ENCODE peak calls at places on chromosomes 12 and 14, in four cellular contexts. One of them, this sample, is unnamed.

GRCh38 chr12:5068623-5069022 is 24.9 kb downstream of the KCNA5 start:
- DNase-seq in endothelial cell of umbilical vein: no peak
- DNase-seq in kidney epithelial cell: no peak
- DNase-seq in NB4: no peak
- DNase-seq in this sample: no peak

GRCh38 chr14:106605548-106606448 is 1079.4 kb downstream of the TMEM121 start:
- DNase-seq in endothelial cell of umbilical vein: no peak
- DNase-seq in NB4: peak; percentile 80
- DNase-seq in kidney epithelial cell: no peak
- DNase-seq in this sample: peak; percentile 62

GRCh38 chr14:77531071-77531470 is 32.5 kb upstream of the ISM2 start:
- DNase-seq in endothelial cell of umbilical vein: no peak
- DNase-seq in kidney epithelial cell: no peak
- DNase-seq in NB4: no peak
- DNase-seq in this sample: no peak

GRCh38 chr12:98754095-98754494 is 109.0 kb downstream of the APAF1 start:
- DNase-seq in endothelial cell of umbilical vein: no peak
- DNase-seq in kidney epithelial cell: peak; percentile 78
- DNase-seq in NB4: peak; percentile 68
- DNase-seq in this sample: no peak

GRCh38 chr12:180445-180844 is 33.5 kb downstream of the SLC6A12 start:
- DNase-seq in NB4: peak; percentile 89
- DNase-seq in kidney epithelial cell: no peak
- DNase-seq in endothelial cell of umbilical vein: no peak
- DNase-seq in this sample: no peak

GRCh38 chr14:92494512-92494911 is 19.1 kb upstream of the RIN3 start:
- DNase-seq in endothelial cell of umbilical vein: no peak
- DNase-seq in NB4: peak; percentile 46
- DNase-seq in kidney epithelial cell: no peak
- DNase-seq in this sample: no peak

GRCh38 chr14:92952497-92953298 is 29.7 kb downstream of the CHGA start:
- DNase-seq in endothelial cell of umbilical vein: no peak
- DNase-seq in kidney epithelial cell: no peak
- DNase-seq in NB4: no peak
- DNase-seq in this sample: no peak

GRCh38 chr14:27411021-27411420 is 813.2 kb upstream of the NOVA1 start:
- DNase-seq in endothelial cell of umbilical vein: no peak
- DNase-seq in kidney epithelial cell: no peak
- DNase-seq in NB4: no peak
- DNase-seq in this sample: no peak

GRCh38 chr12:89160716-89161123 is 191.6 kb downstream of the DUSP6 start:
- DNase-seq in endothelial cell of umbilical vein: peak; percentile 82
- DNase-seq in NB4: peak; percentile 85
- DNase-seq in kidney epithelial cell: no peak
- DNase-seq in this sample: no peak

GRCh38 chr12:31481415-31481814 is 109.5 kb downstream of the DENND5B start:
- DNase-seq in kidney epithelial cell: no peak
- DNase-seq in endothelial cell of umbilical vein: no peak
- DNase-seq in NB4: no peak
- DNase-seq in this sample: no peak

GRCh38 chr14:96071561-96071960 is 32.4 kb downstream of the C14orf132 start:
- DNase-seq in NB4: no peak
- DNase-seq in endothelial cell of umbilical vein: no peak
- DNase-seq in kidney epithelial cell: no peak
- DNase-seq in this sample: no peak

GRCh38 chr14:95238674-95239313 is 80.9 kb downstream of the CLMN start:
- DNase-seq in NB4: no peak
- DNase-seq in endothelial cell of umbilical vein: no peak
- DNase-seq in kidney epithelial cell: no peak
- DNase-seq in this sample: peak; percentile 73

GRCh38 chr12:131895640-131896079 is 1.2 kb downstream of the ULK1 start:
- DNase-seq in endothelial cell of umbilical vein: peak; percentile 24
- DNase-seq in NB4: no peak
- DNase-seq in kidney epithelial cell: no peak
- DNase-seq in this sample: no peak
- H3K4me3 ChIP-seq in endothelial cell of umbilical vein: peak overlapping the region; percentile 56
- H3K4me3 ChIP-seq in NB4: peak overlapping the region; percentile 33
- H3K4me3 ChIP-seq in kidney epithelial cell: peak overlapping the region; percentile 57
- H3K4me3 ChIP-seq in this sample: peak overlapping the region; percentile 54

GRCh38 chr14:87217023-87217422 is 776.0 kb downstream of the GALC start:
- DNase-seq in kidney epithelial cell: no peak
- DNase-seq in endothelial cell of umbilical vein: no peak
- DNase-seq in NB4: no peak
- DNase-seq in this sample: no peak
- H3K4me3 ChIP-seq in kidney epithelial cell: no peak overlapping the region
- H3K4me3 ChIP-seq in endothelial cell of umbilical vein: no peak overlapping the region
- H3K4me3 ChIP-seq in NB4: no peak overlapping the region
- H3K4me3 ChIP-seq in this sample: no peak overlapping the region

DNA sequence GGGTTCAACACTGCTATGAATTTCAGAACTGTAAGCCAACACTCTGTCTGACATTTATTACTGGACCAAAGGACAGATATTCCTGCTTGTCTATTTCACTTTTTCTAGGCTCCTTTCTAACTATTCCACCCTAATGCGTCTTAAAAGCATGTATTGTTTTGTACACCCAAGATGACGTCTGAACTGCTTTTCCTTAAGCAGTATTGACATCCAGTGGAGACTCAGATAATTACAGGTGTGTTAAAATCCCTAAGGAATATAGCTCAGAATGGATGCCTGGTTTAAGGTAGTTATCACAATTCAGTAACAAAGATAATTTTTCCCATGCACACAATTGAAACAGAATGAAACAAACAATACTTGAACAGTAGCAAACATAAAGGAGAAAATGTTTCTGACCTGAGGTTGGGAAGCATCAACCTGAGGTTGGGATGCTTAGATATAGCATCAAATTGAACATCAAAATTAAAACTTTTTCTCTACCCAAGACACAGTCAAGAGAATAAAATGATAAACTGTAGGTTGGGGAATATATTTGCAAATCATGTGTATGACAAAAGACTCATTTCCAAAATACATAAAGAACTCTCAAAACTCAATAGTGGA is 93.7 kb upstream of the PTPRR start:
- DNase-seq in kidney epithelial cell: no peak
- DNase-seq in NB4: peak; percentile 8
- DNase-seq in endothelial cell of umbilical vein: peak; percentile 13
- DNase-seq in this sample: no peak
- H3K4me3 ChIP-seq in kidney epithelial cell: no peak overlapping the region
- H3K4me3 ChIP-seq in NB4: no peak overlapping the region
- H3K4me3 ChIP-seq in endothelial cell of umbilical vein: no peak overlapping the region
- H3K4me3 ChIP-seq in this sample: no peak overlapping the region

GRCh38 chr14:73236157-73236556 is 1.1 kb upstream of the PAPLN start:
- DNase-seq in NB4: no peak
- DNase-seq in endothelial cell of umbilical vein: no peak
- DNase-seq in kidney epithelial cell: no peak
- DNase-seq in this sample: no peak

GRCh38 chr14:73234029-73234428 is 3.3 kb upstream of the PAPLN start:
- DNase-seq in endothelial cell of umbilical vein: no peak
- DNase-seq in NB4: no peak
- DNase-seq in kidney epithelial cell: no peak
- DNase-seq in this sample: no peak

GRCh38 chr14:73233564-73233963 is 3.7 kb upstream of the PAPLN start:
- DNase-seq in kidney epithelial cell: no peak
- DNase-seq in NB4: no peak
- DNase-seq in endothelial cell of umbilical vein: no peak
- DNase-seq in this sample: no peak

GRCh38 chr14:73235531-73236155 is 1.7 kb upstream of the PAPLN start:
- DNase-seq in kidney epithelial cell: no peak
- DNase-seq in NB4: no peak
- DNase-seq in endothelial cell of umbilical vein: no peak
- DNase-seq in this sample: no peak

DNA sequence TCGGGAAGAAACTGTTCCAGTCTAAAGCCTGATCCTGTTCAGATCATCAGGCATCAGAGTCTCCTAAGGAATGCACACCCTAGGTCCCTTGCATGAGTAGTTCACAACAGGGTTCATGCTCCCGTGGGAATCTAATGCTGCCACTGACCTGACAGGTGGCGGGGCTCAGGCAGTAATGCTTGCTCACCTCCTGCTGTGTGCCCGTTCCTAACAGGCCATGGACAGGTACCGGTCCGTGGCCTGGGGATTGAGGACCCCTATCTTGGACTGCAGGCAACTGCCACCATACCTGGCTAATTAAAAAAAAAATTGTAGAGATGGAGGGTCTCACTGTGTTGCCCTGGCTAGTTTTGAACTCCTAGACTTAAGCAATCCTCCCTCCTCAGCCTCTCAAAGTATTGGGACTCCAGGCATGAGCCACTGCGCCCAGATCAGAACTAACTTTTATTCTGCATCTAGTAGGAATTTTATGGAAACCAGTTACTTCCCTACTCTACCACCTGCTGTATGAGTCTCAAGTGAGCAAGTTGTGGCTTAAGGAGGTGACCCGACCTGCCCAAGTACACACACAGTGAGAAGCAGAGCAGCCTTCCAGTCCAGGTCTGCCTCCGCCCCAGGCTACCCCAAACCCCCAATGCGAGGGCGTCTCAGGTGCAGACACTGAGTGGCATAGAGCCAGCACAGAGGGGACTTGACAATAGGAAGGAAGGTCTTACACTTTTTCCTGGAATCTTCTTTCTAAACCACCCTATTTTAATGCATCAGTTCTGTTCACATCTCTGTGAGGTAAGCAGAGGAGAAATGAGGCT is 2.5 kb upstream of the PAPLN start:
- DNase-seq in endothelial cell of umbilical vein: no peak
- DNase-seq in NB4: no peak
- DNase-seq in kidney epithelial cell: no peak
- DNase-seq in this sample: no peak
- H3K4me3 ChIP-seq in endothelial cell of umbilical vein: no peak overlapping the region
- H3K4me3 ChIP-seq in NB4: no peak overlapping the region
- H3K4me3 ChIP-seq in kidney epithelial cell: no peak overlapping the region
- H3K4me3 ChIP-seq in this sample: no peak overlapping the region

DNA sequence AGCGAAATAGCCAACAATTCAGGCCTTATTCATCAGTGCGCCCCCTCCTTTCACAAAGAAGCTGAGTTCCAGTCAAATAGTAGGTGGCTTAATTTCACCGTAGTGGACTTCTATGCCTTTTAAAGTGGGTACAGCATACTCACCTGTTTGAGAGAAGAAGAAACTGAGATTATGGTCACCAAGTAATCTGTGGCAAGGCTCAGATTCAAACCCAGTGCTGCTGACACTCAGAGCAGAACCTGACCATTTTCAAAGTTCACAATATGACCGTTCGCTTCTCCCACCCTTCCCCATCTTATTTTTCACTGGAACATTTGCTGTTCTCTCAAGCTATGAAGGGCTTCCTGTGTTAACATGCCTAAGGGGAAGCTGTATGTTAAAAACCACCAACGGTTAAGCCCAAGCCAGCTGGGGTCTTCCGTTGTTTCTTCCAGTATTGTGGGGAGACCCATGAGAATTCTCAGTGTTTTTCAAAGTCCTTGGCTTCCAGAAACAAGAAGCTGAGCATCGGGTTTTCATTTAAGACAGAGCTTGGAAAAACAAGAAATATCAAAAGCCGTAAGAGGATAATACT is 6.1 kb upstream of the PSMA6 start:
- DNase-seq in endothelial cell of umbilical vein: no peak
- DNase-seq in NB4: peak; percentile 87
- DNase-seq in kidney epithelial cell: no peak
- DNase-seq in this sample: no peak
- H3K4me3 ChIP-seq in endothelial cell of umbilical vein: no peak overlapping the region
- H3K4me3 ChIP-seq in NB4: peak overlapping the region; percentile 50
- H3K4me3 ChIP-seq in kidney epithelial cell: no peak overlapping the region
- H3K4me3 ChIP-seq in this sample: no peak overlapping the region

DNA sequence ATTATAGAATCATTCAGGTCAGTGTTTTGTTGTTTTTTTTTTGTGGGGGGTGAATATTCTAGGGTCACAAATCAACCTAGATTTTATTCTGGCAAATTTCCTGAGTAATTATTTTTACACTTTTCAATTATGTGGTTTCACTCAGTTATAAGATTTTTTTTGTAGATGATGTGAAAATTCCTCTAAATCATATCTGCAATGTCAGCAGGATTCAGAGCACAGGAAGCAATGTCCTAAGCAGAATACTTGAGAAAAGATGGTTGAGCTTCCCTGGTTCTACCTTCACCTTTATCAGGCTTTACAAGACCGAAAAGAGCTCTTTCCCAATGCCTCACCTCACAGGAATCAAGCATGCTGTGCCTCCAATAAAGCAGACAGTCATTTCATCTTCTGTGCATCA is 124.3 kb downstream of the SLC41A2 start:
- DNase-seq in endothelial cell of umbilical vein: no peak
- DNase-seq in NB4: no peak
- DNase-seq in kidney epithelial cell: no peak
- DNase-seq in this sample: no peak
- H3K4me3 ChIP-seq in endothelial cell of umbilical vein: no peak overlapping the region
- H3K4me3 ChIP-seq in NB4: no peak overlapping the region
- H3K4me3 ChIP-seq in kidney epithelial cell: no peak overlapping the region
- H3K4me3 ChIP-seq in this sample: no peak overlapping the region

This sample was measured in WERI-Rb-1.